ENCODE peak calls at places on chromosomes 1 and 21, in seven cellular contexts. L is hepatocyte, H is A549, P is transverse colon, C is left ventricle myocardium inferior, Y is esophagus muscularis mucosa, M is HepG2. D is an unnamed sample.

GRCh38 chr1:63557365-63557987 is 34.2 kb downstream of the EFCAB7 start:
- DNase-seq in L (peak), H (no peak), P (peak), C (no peak), Y (no peak), M (peak), D (no peak)

GRCh38 chr21:36733857-36734256 is 34.9 kb downstream of the SIM2 start:
- DNase-seq in L (no peak), H (no peak), P (no peak), C (no peak), Y (no peak), M (no peak), D (no peak)

GRCh38 chr1:47779613-47780012 is 217.6 kb downstream of the TRABD2B start:
- DNase-seq in L (no peak), H (no peak), P (no peak), C (no peak), Y (no peak), M (no peak), D (no peak)

GRCh38 chr1:98211271-98211840 is 290.5 kb upstream of the DPYD start:
- DNase-seq in L (no peak), H (no peak), P (no peak), C (no peak), Y (no peak), M (no peak), D (no peak)

GRCh38 chr1:53349968-53350852 is 22.3 kb upstream of the LRP8 start:
- DNase-seq in L (no peak), H (no peak), P (no peak), C (no peak), Y (peak), M (no peak), D (peak)

GRCh38 chr21:28590026-28590425 is 402.7 kb downstream of the LTN1 start:
- DNase-seq in L (no peak), H (no peak), P (no peak), C (no peak), Y (no peak), M (no peak), D (no peak)

GRCh38 chr1:78095618-78096416 is 50.1 kb downstream of the GIPC2 start:
- DNase-seq in L (no peak), H (no peak), P (no peak), C (no peak), Y (no peak), M (no peak), D (no peak)

GRCh38 chr1:202416641-202417040 is 68.1 kb downstream of the PPP1R12B start:
- DNase-seq in L (no peak), H (no peak), P (no peak), C (no peak), Y (no peak), M (no peak), D (no peak)

GRCh38 chr1:11629626-11630025 is 24.6 kb downstream of the FBXO2 start:
- DNase-seq in L (no peak), H (no peak), P (no peak), C (no peak), Y (no peak), M (no peak), D (no peak)

GRCh38 chr1:8317647-8318360 is at the start of gene SLC45A1:
- DNase-seq in L (peak), H (peak), P (peak), C (peak), Y (no peak), M (no peak), D (peak)

GRCh38 chr1:201350884-201351283 is 26.6 kb downstream of the TNNT2 start:
- DNase-seq in L (no peak), H (no peak), P (no peak), C (no peak), Y (no peak), M (no peak), D (peak)

GRCh38 chr1:59025898-59026426 is 242.1 kb upstream of the JUN start:
- DNase-seq in L (no peak), H (no peak), P (no peak), C (no peak), Y (no peak), M (no peak), D (no peak)

GRCh38 chr1:41153750-41154274 is 88.3 kb downstream of the SCMH1 start:
- DNase-seq in L (no peak), H (no peak), P (peak), C (no peak), Y (no peak), M (no peak), D (no peak)

GRCh38 chr1:41155105-41155504 is 87.0 kb downstream of the SCMH1 start:
- DNase-seq in L (no peak), H (no peak), P (no peak), C (no peak), Y (no peak), M (no peak), D (no peak)

GRCh38 chr1:41149570-41149969 is 92.5 kb downstream of the SCMH1 start:
- DNase-seq in L (no peak), H (no peak), P (no peak), C (no peak), Y (no peak), M (no peak), D (no peak)

GRCh38 chr1:41151846-41152245 is 90.3 kb downstream of the SCMH1 start:
- DNase-seq in L (no peak), H (no peak), P (no peak), C (no peak), Y (no peak), M (no peak), D (no peak)

GRCh38 chr1:41152622-41153044 is 89.5 kb downstream of the SCMH1 start:
- DNase-seq in L (no peak), H (peak), P (no peak), C (no peak), Y (no peak), M (no peak), D (no peak)
- H3K27ac ChIP-seq in L (peak), H (peak), P (peak), C (peak), Y (peak), M (no peak), D (no peak)

GRCh38 chr1:228180271-228180987 is 14.8 kb downstream of the IBA57 start:
- DNase-seq in L (no peak), H (no peak), P (no peak), C (no peak), Y (no peak), M (peak), D (no peak)
- TF ChIP-seq CTCF in L (peak), H (peak), P (no peak), C (peak), Y (no peak), M (peak), D (peak)

DNA sequence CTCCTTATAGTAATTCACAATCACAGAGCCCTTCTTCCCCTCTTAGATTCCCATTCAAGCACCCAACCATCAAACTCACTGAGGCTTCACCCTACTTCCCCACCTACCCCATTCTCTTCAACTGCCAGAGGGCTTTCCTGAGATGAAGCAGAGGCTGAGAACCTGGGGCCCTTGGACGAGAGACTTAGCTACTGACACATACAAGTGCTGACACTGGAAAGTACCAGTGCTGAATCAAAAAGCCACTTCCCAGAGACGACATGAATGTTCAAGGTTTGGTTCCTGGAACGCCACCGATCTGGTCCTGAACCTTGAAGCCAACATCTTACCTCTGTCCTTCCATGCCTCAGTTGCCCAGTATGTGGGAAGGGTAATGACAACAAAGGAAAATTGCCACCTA is 16.6 kb upstream of the RAP1A start:
- DNase-seq in L (no peak), H (no peak), P (no peak), C (no peak), Y (peak), M (no peak), D (no peak)
- H3K27ac ChIP-seq in L (no peak), H (no peak), P (peak), C (no peak), Y (no peak), M (no peak), D (no peak)

DNA sequence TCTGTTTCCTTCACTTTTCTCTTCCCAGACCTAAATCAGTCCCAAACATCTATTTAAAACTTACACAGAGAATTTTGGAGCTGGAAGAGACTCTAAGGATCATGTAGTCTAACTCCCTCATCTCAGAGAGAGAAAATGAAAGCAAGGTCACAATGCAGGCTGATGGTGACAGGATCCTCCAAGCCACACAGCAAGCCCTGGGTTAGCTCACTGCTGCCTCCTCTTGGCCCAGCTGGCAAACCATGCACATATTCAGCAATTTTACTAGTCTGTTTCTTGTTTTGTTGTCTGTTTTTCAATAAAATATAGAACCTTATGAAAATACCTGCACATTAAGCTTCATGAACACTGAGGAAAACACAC is 27.7 kb upstream of the LY9 start:
- DNase-seq in L (no peak), H (no peak), P (peak), C (peak), Y (no peak), M (peak), D (peak)
- TF ChIP-seq CTCF in L (peak), H (peak), P (peak), C (peak), Y (no peak), M (peak), D (peak)

DNA sequence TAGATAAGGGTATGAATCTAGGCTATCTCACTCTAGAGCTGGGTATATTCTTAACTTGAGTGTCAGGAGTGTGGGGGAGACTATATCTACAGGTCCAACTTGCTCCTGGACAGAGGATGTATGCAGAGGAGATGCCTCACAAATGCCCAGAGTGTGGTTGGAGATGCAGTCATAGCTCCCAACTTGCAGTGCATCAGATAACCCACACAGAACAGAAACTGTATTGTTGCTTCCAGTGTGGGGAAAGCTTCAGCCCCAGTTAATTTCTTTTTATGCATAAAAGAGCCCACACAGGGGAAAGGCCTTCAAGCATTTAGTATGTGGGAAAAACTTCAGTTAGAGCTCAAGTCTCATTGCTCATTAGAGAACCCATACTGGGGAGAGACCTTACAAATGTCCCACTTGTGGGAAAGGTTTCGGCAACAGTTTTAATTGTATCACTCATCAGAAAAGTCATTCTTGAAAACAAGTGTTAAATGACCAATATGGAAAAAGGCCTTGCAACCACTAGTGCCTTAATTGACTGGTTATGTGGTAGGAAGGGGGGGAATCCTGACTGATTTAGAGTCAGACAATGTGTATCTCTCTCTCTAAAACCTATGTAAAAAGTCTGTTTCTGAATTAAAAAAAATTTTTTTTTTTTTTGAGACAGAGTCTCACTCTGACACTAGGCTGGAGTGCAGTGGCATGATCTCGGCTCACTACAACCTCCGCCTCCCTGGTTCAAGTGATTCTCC is 67.9 kb downstream of the EBNA1BP2 start:
- DNase-seq in L (no peak), H (no peak), P (no peak), C (no peak), Y (no peak), M (no peak), D (no peak)
- H3K27ac ChIP-seq in L (no peak), H (no peak), P (no peak), C (no peak), Y (no peak), M (no peak), D (no peak)

DNA sequence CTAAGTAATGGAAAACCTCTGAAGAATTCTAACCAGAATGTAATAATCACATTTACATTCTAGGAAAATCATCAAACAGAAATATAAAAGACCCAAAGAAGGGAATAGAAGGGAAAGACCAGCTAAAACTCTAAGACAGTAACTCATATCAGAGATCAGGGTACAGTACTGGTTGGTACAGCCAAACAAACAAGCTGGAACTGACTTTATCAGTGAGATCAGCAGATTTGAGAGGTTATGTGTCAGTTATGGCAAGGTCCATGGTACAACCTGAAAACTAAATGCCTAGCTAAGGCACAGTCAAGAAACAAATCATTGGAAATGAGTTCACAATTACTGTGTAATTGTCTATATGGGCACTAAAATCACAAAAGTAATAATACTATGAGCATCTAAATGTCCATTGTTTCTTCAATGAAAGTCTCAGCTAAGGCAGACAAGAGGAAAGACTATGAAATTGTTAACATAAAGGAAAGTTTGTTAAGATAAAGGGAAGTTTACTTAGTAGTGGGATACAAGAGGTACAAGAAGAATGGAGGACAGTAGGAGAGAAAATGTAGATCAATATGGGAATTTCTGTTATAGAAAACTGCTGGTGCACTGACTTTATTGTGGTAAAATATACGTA is 75.8 kb downstream of the TRIM33 start:
- DNase-seq in L (no peak), H (no peak), P (no peak), C (no peak), Y (no peak), M (peak), D (no peak)
- TF ChIP-seq CTCF in L (no peak), H (no peak), P (no peak), C (no peak), Y (no peak), M (no peak), D (no peak)

GRCh38 chr1:51560034-51560433 is 41.0 kb upstream of the EPS15 start:
- DNase-seq in L (no peak), H (no peak), P (no peak), C (no peak), Y (no peak), M (no peak), D (no peak)

GRCh38 chr1:51559501-51559900 is 40.4 kb upstream of the EPS15 start:
- DNase-seq in L (no peak), H (no peak), P (no peak), C (no peak), Y (no peak), M (no peak), D (no peak)

GRCh38 chr1:51557168-51557567 is 38.1 kb upstream of the EPS15 start:
- DNase-seq in L (no peak), H (no peak), P (no peak), C (no peak), Y (no peak), M (no peak), D (no peak)

GRCh38 chr1:51559064-51559500 is 40.0 kb upstream of the EPS15 start:
- DNase-seq in L (no peak), H (no peak), P (no peak), C (no peak), Y (no peak), M (no peak), D (no peak)

GRCh38 chr1:51558375-51558924 is 39.4 kb upstream of the EPS15 start:
- DNase-seq in L (no peak), H (no peak), P (no peak), C (no peak), Y (no peak), M (no peak), D (no peak)
- H3K27ac ChIP-seq in L (no peak), H (peak), P (no peak), C (no peak), Y (no peak), M (no peak), D (no peak)

DNA sequence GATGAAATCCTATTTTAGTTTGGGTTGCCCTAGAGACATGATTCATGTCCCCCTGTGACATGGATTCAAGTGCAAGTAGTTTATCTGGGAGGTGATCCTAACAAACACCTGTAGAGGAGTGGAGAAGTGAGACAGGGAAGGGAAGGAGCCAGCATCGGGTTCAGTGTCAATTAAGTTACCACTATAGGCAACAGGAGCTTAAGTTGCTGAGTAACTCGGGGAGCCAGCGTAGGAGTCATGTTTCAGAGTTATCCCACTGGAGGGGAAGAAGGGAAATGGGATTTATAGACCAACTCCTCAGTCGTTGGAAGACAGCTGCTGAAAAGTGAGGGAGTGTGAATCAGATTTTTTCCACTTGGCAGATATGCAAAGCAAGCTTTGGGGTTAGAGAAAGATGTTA is 54.9 kb downstream of the SLC30A7 start:
- DNase-seq in L (no peak), H (no peak), P (no peak), C (no peak), Y (no peak), M (no peak), D (no peak)
- TF ChIP-seq CTCF in L (no peak), H (no peak), P (no peak), C (no peak), Y (no peak), M (no peak), D (no peak)

GRCh38 chr1:209871006-209871405 is 43.2 kb downstream of the UTP25 start:
- DNase-seq in L (no peak), H (no peak), P (no peak), C (no peak), Y (no peak), M (no peak), D (no peak)

GRCh38 chr1:209870151-209870831 is 42.5 kb downstream of the UTP25 start:
- DNase-seq in L (no peak), H (no peak), P (no peak), C (no peak), Y (no peak), M (no peak), D (no peak)

GRCh38 chr1:209873067-209873810 is 45.5 kb downstream of the UTP25 start:
- DNase-seq in L (no peak), H (no peak), P (no peak), C (no peak), Y (no peak), M (no peak), D (no peak)

GRCh38 chr1:209869242-209870149 is 41.7 kb downstream of the UTP25 start:
- DNase-seq in L (no peak), H (no peak), P (no peak), C (no peak), Y (no peak), M (no peak), D (no peak)

DNA sequence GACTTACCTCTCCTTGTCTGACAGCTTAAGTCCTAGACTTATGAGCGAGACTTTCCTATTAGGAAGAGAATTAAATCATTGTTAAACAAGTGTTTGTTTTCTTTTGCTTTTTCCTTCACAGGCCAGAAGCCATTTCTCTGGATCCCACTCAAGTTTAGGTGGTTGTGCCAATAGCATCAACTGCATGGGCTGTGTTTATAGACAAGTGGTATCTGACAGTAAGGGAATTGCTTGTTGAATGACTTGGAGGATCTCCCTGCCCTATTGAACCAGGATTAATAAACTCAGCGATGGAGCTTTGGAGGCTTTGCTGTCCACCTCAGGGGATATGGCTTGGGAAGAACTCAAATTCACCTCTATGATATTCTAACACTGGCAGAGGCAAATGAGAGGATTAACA is 43.7 kb downstream of the UTP25 start:
- DNase-seq in L (no peak), H (no peak), P (no peak), C (no peak), Y (no peak), M (no peak), D (no peak)
- H3K27ac ChIP-seq in L (no peak), H (no peak), P (no peak), C (no peak), Y (no peak), M (no peak), D (no peak)